ENCODE peak calls at places on chromosomes 13 and 19, in ten cellular contexts. H is Karpas-422, B is BE2C, T is mucosa of descending colon, G is right atrium auricular region, J is A549, Q is H1, V is MG63, A is cardiac muscle cell, R is transverse colon. E is an unnamed sample. For H3K9me3, the result is how much of the 10 kb centered on the place peaks cover.

GRCh38 chr19:18415177-18415867 is 3.9 kb upstream of the SSBP4 start:
- DNase-seq in R (peak), A (no peak), Q (no peak), H (no peak), G (peak), B (no peak), V (peak), J (no peak), T (peak), E (peak)

GRCh38 chr13:104586010-104586746 is 1520.0 kb upstream of the SLC10A2 start:
- DNase-seq in J (no peak), H (no peak), Q (no peak), G (no peak), V (no peak), B (peak), T (peak), A (no peak), R (peak), E (no peak)

GRCh38 chr19:14337510-14337909 is 43.7 kb upstream of the ADGRE5 start:
- DNase-seq in T (peak), H (peak), J (peak), B (peak), G (no peak), R (peak), A (no peak), V (peak), Q (peak), E (no peak)

GRCh38 chr13:76038920-76039716 is 403.0 kb downstream of the LMO7 start:
- DNase-seq in R (no peak), B (no peak), T (no peak), G (no peak), Q (no peak), H (no peak), J (no peak), V (no peak), A (peak), E (no peak)

GRCh38 chr19:1151037-1151716 is 22.9 kb downstream of the SBNO2 start:
- DNase-seq in G (no peak), Q (no peak), V (no peak), R (no peak), J (no peak), T (no peak), H (peak), A (no peak), B (no peak), E (peak)

GRCh38 chr19:49436381-49437017 is 4.8 kb downstream of the SLC17A7 start:
- DNase-seq in H (peak), V (no peak), A (peak), T (peak), Q (peak), G (no peak), B (peak), R (no peak), J (no peak), E (no peak)

GRCh38 chr13:95267662-95268369 is 33.4 kb downstream of the ABCC4 start:
- DNase-seq in Q (no peak), A (no peak), G (no peak), B (peak), T (no peak), J (peak), V (peak), H (no peak), R (peak), E (no peak)

GRCh38 chr19:1211494-1212234 is 6.1 kb downstream of the STK11 start:
- DNase-seq in R (no peak), H (no peak), T (no peak), Q (no peak), G (no peak), B (no peak), A (no peak), V (no peak), J (no peak), E (no peak)

GRCh38 chr19:12777217-12778019 is 2.1 kb upstream of the HOOK2 start:
- DNase-seq in V (peak), Q (peak), G (no peak), B (peak), A (peak), J (no peak), R (peak), T (peak), H (peak), E (peak)

GRCh38 chr19:42553292-42554045 is 25.2 kb upstream of the CEACAM1 start:
- DNase-seq in Q (no peak), A (no peak), B (no peak), T (no peak), R (no peak), G (peak), V (no peak), J (no peak), H (no peak), E (no peak)

GRCh38 chr13:41470187-41470586 is 12.8 kb downstream of the RGCC start:
- DNase-seq in G (no peak), B (no peak), R (no peak), J (no peak), H (no peak), Q (no peak), V (no peak), A (no peak), T (no peak), E (no peak)

GRCh38 chr19:37466277-37466797 is 907 bp downstream of the ZNF569 start:
- DNase-seq in J (no peak), Q (peak), V (peak), G (no peak), H (no peak), T (peak), B (no peak), A (no peak), R (no peak), E (no peak)

GRCh38 chr13:25281193-25281936 is 5.9 kb downstream of the MTMR6 start:
- DNase-seq in Q (no peak), V (no peak), A (no peak), B (no peak), G (no peak), R (no peak), T (no peak), J (no peak), H (no peak), E (no peak)

GRCh38 chr13:74443623-74444022 is 309.4 kb upstream of the KLF12 start:
- DNase-seq in A (no peak), R (no peak), G (no peak), Q (no peak), V (peak), J (peak), H (no peak), T (no peak), B (no peak), E (no peak)

GRCh38 chr13:52749446-52749845 is 9.8 kb upstream of the CNMD start:
- DNase-seq in V (no peak), Q (no peak), A (no peak), T (no peak), R (no peak), J (no peak), G (no peak), H (no peak), B (no peak), E (no peak)

GRCh38 chr13:38348890-38349289 is 761 bp upstream of the UFM1 start:
- DNase-seq in H (peak), T (peak), R (peak), V (peak), B (no peak), A (peak), J (peak), Q (no peak), G (no peak), E (peak)

GRCh38 chr13:73702419-73703071 is 431.7 kb downstream of the KLF12 start:
- DNase-seq in A (peak), Q (no peak), V (no peak), R (no peak), G (no peak), H (peak), B (no peak), J (no peak), T (no peak), E (no peak)

GRCh38 chr13:40109324-40109958 is 454.0 kb downstream of the COG6 start:
- DNase-seq in R (no peak), G (no peak), H (no peak), A (no peak), J (peak), T (no peak), B (no peak), V (peak), Q (no peak), E (no peak)

GRCh38 chr19:33471111-33471996 is 50.2 kb downstream of the PEPD start:
- DNase-seq in B (peak), J (no peak), R (no peak), Q (no peak), V (no peak), H (no peak), A (no peak), G (no peak), T (no peak), E (no peak)

GRCh38 chr19:19711934-19712828 is 20.7 kb downstream of the ZNF14 start:
- DNase-seq in H (peak), A (no peak), B (no peak), Q (no peak), G (no peak), R (no peak), V (no peak), J (no peak), T (no peak), E (no peak)

GRCh38 chr19:19710506-19710905 is 22.4 kb downstream of the ZNF14 start:
- DNase-seq in G (no peak), Q (no peak), T (no peak), J (no peak), V (no peak), B (no peak), A (no peak), H (peak), R (no peak), E (no peak)

DNA sequence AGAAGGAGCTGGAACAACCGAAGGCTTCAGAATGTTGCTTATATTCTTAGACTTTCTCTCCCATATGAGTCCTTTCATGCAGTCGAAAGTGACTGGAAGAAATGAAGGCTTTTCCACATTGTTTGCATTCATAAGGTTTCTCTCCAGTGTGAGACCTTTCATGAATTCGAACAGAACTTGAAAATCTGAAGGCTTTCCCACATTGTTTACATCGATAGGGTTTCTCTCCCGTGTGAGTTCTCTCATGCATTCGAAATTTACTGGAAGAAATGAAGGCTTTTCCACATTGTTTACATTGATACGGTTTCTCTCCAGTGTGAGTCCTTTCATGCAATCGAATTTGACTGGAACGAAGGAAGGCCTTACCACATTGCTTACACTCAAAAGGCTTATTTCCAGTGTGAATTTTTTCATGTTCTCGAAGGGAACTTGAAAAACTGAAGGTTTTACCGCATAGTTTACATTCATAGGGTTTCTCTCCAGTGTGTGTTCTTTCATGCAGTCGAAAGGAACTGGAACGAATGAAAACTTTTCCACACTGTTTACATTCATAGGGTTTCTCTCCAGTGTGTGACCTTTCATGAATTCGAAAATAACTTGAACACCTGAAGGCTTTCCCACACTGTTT is 21.5 kb downstream of the ZNF14 start:
- DNase-seq in H (peak), A (no peak), G (no peak), Q (no peak), B (no peak), T (no peak), R (no peak), J (no peak), V (no peak), E (no peak)
- H3K9me3 ChIP-seq in H (half or more), A (under half), G (half or more), Q (half or more), B (under half), T (half or more), R (half or more), J (half or more), V (half or more), E (under half)

DNA sequence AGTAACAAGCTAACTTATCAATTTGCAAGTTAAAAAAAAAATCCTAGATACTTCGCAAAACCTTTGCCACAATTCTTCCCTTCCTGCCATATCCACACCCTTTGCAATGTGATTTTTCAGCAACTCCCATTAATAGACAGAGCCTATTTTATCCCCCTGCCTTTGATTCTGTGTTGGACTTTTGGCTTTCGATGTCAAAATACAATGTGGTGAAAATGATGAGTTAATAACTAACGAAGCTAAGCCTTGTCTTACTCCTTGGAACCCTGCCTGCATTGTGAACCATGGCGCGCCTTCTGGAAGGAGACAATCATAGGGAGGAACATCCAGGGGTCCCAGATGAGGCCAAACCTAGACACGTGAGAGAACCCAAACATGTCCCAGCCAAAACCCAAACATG is 6.4 kb downstream of the CYP4F2 start:
- DNase-seq in Q (no peak), J (no peak), G (no peak), B (no peak), A (no peak), V (no peak), H (no peak), R (no peak), T (no peak), E (no peak)
- H3K9me3 ChIP-seq in Q (half or more), J (under half), G (under half), B (under half), A (under half), V (under half), H (under half), R (under half), T (under half), E (under half)

DNA sequence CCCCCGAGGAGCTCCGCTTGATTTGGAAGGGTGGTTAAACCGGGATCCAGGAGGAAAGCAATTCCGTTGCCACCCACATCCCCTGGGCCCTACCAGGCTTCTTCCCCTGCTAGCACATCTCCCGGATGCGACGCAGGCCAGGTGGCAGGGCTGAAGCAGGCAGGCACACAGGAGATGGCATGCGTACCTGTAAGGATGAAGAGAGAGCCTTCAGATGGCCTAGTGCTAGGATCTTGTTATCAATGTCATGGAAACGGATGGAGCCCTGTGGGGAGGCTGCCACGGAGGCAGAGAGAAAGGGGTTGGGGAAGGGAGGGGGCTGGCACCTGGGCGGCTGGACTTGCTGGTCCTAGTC is 8.5 kb upstream of the SOX1 start:
- DNase-seq in R (no peak), H (no peak), T (no peak), G (no peak), J (no peak), A (no peak), B (no peak), V (no peak), Q (peak), E (no peak)
- H3K9me3 ChIP-seq in R (under half), H (under half), T (under half), G (under half), J (under half), A (under half), B (under half), V (under half), Q (under half), E (under half)

GRCh38 chr19:9362905-9363304 is at the start of gene ZNF177:
- DNase-seq in V (peak), R (no peak), G (no peak), A (no peak), B (peak), T (no peak), J (no peak), H (no peak), Q (no peak), E (no peak)
- H3K9me3 ChIP-seq in V (under half), R (half or more), G (half or more), A (under half), B (under half), T (half or more), J (under half), H (under half), Q (half or more), E (half or more)

DNA sequence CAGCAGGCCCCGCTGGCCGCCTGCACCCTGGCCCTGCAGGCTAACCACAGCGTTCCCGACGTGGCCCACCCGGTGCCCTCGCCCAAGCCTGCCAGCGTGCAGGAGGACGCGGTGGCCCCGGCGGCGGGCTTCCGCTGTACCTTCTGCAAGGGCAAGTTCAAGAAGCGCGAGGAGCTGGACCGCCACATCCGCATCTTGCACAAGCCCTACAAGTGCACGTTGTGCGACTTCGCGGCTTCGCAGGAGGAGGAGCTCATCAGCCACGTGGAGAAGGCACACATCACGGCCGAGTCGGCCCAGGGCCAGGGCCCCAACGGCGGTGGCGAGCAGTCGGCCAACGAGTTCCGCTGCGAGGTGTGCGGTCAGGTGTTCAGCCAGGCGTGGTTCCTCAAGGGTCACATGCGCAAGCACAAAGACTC is 72.1 kb downstream of the ZNF536 start:
- DNase-seq in Q (no peak), B (no peak), A (no peak), H (no peak), V (no peak), G (no peak), R (no peak), J (no peak), T (no peak), E (no peak)
- H3K9me3 ChIP-seq in Q (under half), B (under half), A (under half), H (under half), V (under half), G (under half), R (under half), J (under half), T (under half), E (under half)

DNA sequence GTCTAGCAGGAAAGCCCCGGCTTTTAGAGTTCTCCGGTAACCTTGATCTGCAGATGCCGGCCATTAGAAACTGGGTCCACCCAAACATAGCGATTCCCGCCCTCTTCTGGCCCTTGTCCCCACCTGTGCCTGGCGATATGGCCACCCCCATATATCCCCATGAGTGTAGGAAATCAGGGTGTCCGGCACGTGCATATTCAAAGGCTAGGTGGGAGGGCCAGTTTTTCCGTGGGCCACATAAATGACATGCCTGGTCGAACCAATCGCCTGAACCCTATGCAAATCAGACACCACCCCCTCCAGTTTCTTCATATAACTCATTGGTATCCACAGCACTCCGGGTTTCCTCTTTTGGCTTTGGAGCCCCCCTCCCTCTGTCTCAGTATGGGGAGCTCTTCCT is 37.4 kb downstream of the ERICH4 start:
- DNase-seq in J (no peak), B (no peak), Q (no peak), H (no peak), A (no peak), G (no peak), T (no peak), V (no peak), R (no peak), E (peak)
- H3K9me3 ChIP-seq in J (under half), B (under half), Q (half or more), H (under half), A (under half), G (under half), T (under half), V (under half), R (under half), E (under half)

DNA sequence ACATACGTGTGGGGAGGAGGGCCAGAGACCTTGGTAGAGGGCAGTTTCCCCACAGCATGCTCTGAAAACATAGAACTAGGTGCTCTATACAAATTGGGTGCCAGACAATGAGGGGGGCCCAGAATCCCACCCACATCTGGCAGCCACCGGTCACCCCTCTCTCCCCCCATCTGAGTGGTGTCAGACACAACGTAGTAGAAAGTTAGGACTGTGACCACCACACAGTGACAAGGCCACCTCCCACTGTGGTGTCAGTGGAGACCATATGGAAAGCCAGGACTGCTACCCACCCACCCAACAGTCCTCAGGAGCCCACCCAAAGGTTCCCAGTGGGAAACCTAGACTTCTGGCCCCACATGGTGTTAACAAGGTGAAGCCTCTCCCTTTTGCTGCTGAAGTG is 2.1 kb upstream of the ATP4B start:
- DNase-seq in T (no peak), J (no peak), R (no peak), H (no peak), G (no peak), B (peak), A (no peak), Q (no peak), V (no peak), E (peak)
- H3K9me3 ChIP-seq in T (under half), J (under half), R (under half), H (under half), G (under half), B (under half), A (under half), Q (under half), V (under half), E (under half)